ENCODE peak calls at places on chromosome 18, in ten cellular contexts. One of them, this sample, is unnamed.

GRCh38 chr18:40866013-40866644 is 1088.9 kb upstream of the PIK3C3 start:
- DNase-seq in upper lobe of left lung: no peak
- DNase-seq in activated naive CD4-positive, alpha-beta T cell: no peak
- DNase-seq in A673: peak
- DNase-seq in stimulated activated CD4-positive, alpha-beta T cell treated with anti-CD3 and anti-CD28 coated beads, Interleukin-2, amount 100 ng/mL, for 48 hours: no peak
- DNase-seq in iris pigment epithelial cell: peak
- DNase-seq in NCI-H2171 treated with DMSO at 0.1 percent for 48 hours: peak
- DNase-seq in right cardiac atrium: no peak
- DNase-seq in Kasumi-1: no peak
- DNase-seq in HT1080: peak
- DNase-seq in this sample: no peak

GRCh38 chr18:76679877-76680276 is 142.5 kb upstream of the ZNF236 start:
- DNase-seq in Kasumi-1: no peak
- DNase-seq in A673: no peak
- DNase-seq in activated naive CD4-positive, alpha-beta T cell: no peak
- DNase-seq in NCI-H2171 treated with DMSO at 0.1 percent for 48 hours: no peak
- DNase-seq in right cardiac atrium: no peak
- DNase-seq in HT1080: no peak
- DNase-seq in upper lobe of left lung: no peak
- DNase-seq in iris pigment epithelial cell: no peak
- DNase-seq in stimulated activated CD4-positive, alpha-beta T cell treated with anti-CD3 and anti-CD28 coated beads, Interleukin-2, amount 100 ng/mL, for 48 hours: no peak
- DNase-seq in this sample: no peak

GRCh38 chr18:8301427-8302172 is 307.6 kb upstream of the RAB12 start:
- DNase-seq in activated naive CD4-positive, alpha-beta T cell: no peak
- DNase-seq in right cardiac atrium: no peak
- DNase-seq in upper lobe of left lung: no peak
- DNase-seq in NCI-H2171 treated with DMSO at 0.1 percent for 48 hours: peak
- DNase-seq in Kasumi-1: no peak
- DNase-seq in A673: no peak
- DNase-seq in HT1080: no peak
- DNase-seq in stimulated activated CD4-positive, alpha-beta T cell treated with anti-CD3 and anti-CD28 coated beads, Interleukin-2, amount 100 ng/mL, for 48 hours: no peak
- DNase-seq in iris pigment epithelial cell: peak
- DNase-seq in this sample: no peak

GRCh38 chr18:36066731-36067117 is 635 bp downstream of the RPRD1A start:
- DNase-seq in HT1080: no peak
- DNase-seq in upper lobe of left lung: no peak
- DNase-seq in activated naive CD4-positive, alpha-beta T cell: no peak
- DNase-seq in right cardiac atrium: no peak
- DNase-seq in A673: no peak
- DNase-seq in stimulated activated CD4-positive, alpha-beta T cell treated with anti-CD3 and anti-CD28 coated beads, Interleukin-2, amount 100 ng/mL, for 48 hours: no peak
- DNase-seq in Kasumi-1: peak
- DNase-seq in iris pigment epithelial cell: peak
- DNase-seq in NCI-H2171 treated with DMSO at 0.1 percent for 48 hours: peak
- DNase-seq in this sample: no peak

GRCh38 chr18:79737426-79737825 is 57.8 kb downstream of the CTDP1 start:
- DNase-seq in NCI-H2171 treated with DMSO at 0.1 percent for 48 hours: no peak
- DNase-seq in upper lobe of left lung: no peak
- DNase-seq in right cardiac atrium: no peak
- DNase-seq in stimulated activated CD4-positive, alpha-beta T cell treated with anti-CD3 and anti-CD28 coated beads, Interleukin-2, amount 100 ng/mL, for 48 hours: no peak
- DNase-seq in iris pigment epithelial cell: no peak
- DNase-seq in A673: no peak
- DNase-seq in activated naive CD4-positive, alpha-beta T cell: no peak
- DNase-seq in HT1080: no peak
- DNase-seq in Kasumi-1: no peak
- DNase-seq in this sample: no peak

GRCh38 chr18:14089781-14090180 is 42.5 kb downstream of the ZNF519 start:
- DNase-seq in right cardiac atrium: no peak
- DNase-seq in iris pigment epithelial cell: no peak
- DNase-seq in A673: no peak
- DNase-seq in HT1080: no peak
- DNase-seq in stimulated activated CD4-positive, alpha-beta T cell treated with anti-CD3 and anti-CD28 coated beads, Interleukin-2, amount 100 ng/mL, for 48 hours: no peak
- DNase-seq in upper lobe of left lung: no peak
- DNase-seq in NCI-H2171 treated with DMSO at 0.1 percent for 48 hours: no peak
- DNase-seq in Kasumi-1: no peak
- DNase-seq in activated naive CD4-positive, alpha-beta T cell: no peak
- DNase-seq in this sample: no peak

GRCh38 chr18:58213931-58214431 is 170.0 kb downstream of the NEDD4L start:
- DNase-seq in upper lobe of left lung: no peak
- DNase-seq in right cardiac atrium: no peak
- DNase-seq in iris pigment epithelial cell: no peak
- DNase-seq in stimulated activated CD4-positive, alpha-beta T cell treated with anti-CD3 and anti-CD28 coated beads, Interleukin-2, amount 100 ng/mL, for 48 hours: no peak
- DNase-seq in activated naive CD4-positive, alpha-beta T cell: no peak
- DNase-seq in Kasumi-1: no peak
- DNase-seq in NCI-H2171 treated with DMSO at 0.1 percent for 48 hours: no peak
- DNase-seq in HT1080: peak
- DNase-seq in A673: no peak
- DNase-seq in this sample: no peak

GRCh38 chr18:35122586-35123224 is 81.5 kb downstream of the MAPRE2 start:
- DNase-seq in iris pigment epithelial cell: peak
- DNase-seq in right cardiac atrium: no peak
- DNase-seq in HT1080: no peak
- DNase-seq in NCI-H2171 treated with DMSO at 0.1 percent for 48 hours: peak
- DNase-seq in stimulated activated CD4-positive, alpha-beta T cell treated with anti-CD3 and anti-CD28 coated beads, Interleukin-2, amount 100 ng/mL, for 48 hours: no peak
- DNase-seq in Kasumi-1: no peak
- DNase-seq in A673: peak
- DNase-seq in upper lobe of left lung: no peak
- DNase-seq in activated naive CD4-positive, alpha-beta T cell: no peak
- DNase-seq in this sample: no peak

GRCh38 chr18:50817898-50818250 is 1.9 kb downstream of the MRO start:
- DNase-seq in activated naive CD4-positive, alpha-beta T cell: no peak
- DNase-seq in upper lobe of left lung: no peak
- DNase-seq in NCI-H2171 treated with DMSO at 0.1 percent for 48 hours: no peak
- DNase-seq in A673: no peak
- DNase-seq in right cardiac atrium: no peak
- DNase-seq in stimulated activated CD4-positive, alpha-beta T cell treated with anti-CD3 and anti-CD28 coated beads, Interleukin-2, amount 100 ng/mL, for 48 hours: no peak
- DNase-seq in HT1080: peak
- DNase-seq in iris pigment epithelial cell: peak
- DNase-seq in Kasumi-1: no peak
- DNase-seq in this sample: no peak

GRCh38 chr18:58605027-58606020 is 23.6 kb downstream of the ALPK2 start:
- DNase-seq in A673: no peak
- DNase-seq in iris pigment epithelial cell: peak
- DNase-seq in upper lobe of left lung: no peak
- DNase-seq in NCI-H2171 treated with DMSO at 0.1 percent for 48 hours: no peak
- DNase-seq in HT1080: peak
- DNase-seq in right cardiac atrium: no peak
- DNase-seq in Kasumi-1: no peak
- DNase-seq in stimulated activated CD4-positive, alpha-beta T cell treated with anti-CD3 and anti-CD28 coated beads, Interleukin-2, amount 100 ng/mL, for 48 hours: no peak
- DNase-seq in activated naive CD4-positive, alpha-beta T cell: no peak
- DNase-seq in this sample: no peak

GRCh38 chr18:69365658-69366057 is 35.0 kb upstream of the DOK6 start:
- DNase-seq in stimulated activated CD4-positive, alpha-beta T cell treated with anti-CD3 and anti-CD28 coated beads, Interleukin-2, amount 100 ng/mL, for 48 hours: no peak
- DNase-seq in activated naive CD4-positive, alpha-beta T cell: no peak
- DNase-seq in NCI-H2171 treated with DMSO at 0.1 percent for 48 hours: no peak
- DNase-seq in right cardiac atrium: no peak
- DNase-seq in Kasumi-1: no peak
- DNase-seq in A673: no peak
- DNase-seq in upper lobe of left lung: no peak
- DNase-seq in iris pigment epithelial cell: no peak
- DNase-seq in HT1080: no peak
- DNase-seq in this sample: no peak

GRCh38 chr18:30486856-30487255 is 555.7 kb downstream of the DSC3 start:
- DNase-seq in A673: no peak
- DNase-seq in Kasumi-1: no peak
- DNase-seq in activated naive CD4-positive, alpha-beta T cell: no peak
- DNase-seq in upper lobe of left lung: no peak
- DNase-seq in iris pigment epithelial cell: peak
- DNase-seq in stimulated activated CD4-positive, alpha-beta T cell treated with anti-CD3 and anti-CD28 coated beads, Interleukin-2, amount 100 ng/mL, for 48 hours: no peak
- DNase-seq in NCI-H2171 treated with DMSO at 0.1 percent for 48 hours: no peak
- DNase-seq in HT1080: peak
- DNase-seq in right cardiac atrium: no peak
- DNase-seq in this sample: no peak

GRCh38 chr18:25786778-25787177 is 303.6 kb downstream of the SS18 start:
- DNase-seq in Kasumi-1: no peak
- DNase-seq in A673: no peak
- DNase-seq in iris pigment epithelial cell: peak
- DNase-seq in right cardiac atrium: no peak
- DNase-seq in stimulated activated CD4-positive, alpha-beta T cell treated with anti-CD3 and anti-CD28 coated beads, Interleukin-2, amount 100 ng/mL, for 48 hours: no peak
- DNase-seq in HT1080: peak
- DNase-seq in activated naive CD4-positive, alpha-beta T cell: no peak
- DNase-seq in NCI-H2171 treated with DMSO at 0.1 percent for 48 hours: no peak
- DNase-seq in upper lobe of left lung: no peak
- DNase-seq in this sample: no peak

GRCh38 chr18:2681993-2682603 is 26.6 kb downstream of the SMCHD1 start:
- DNase-seq in iris pigment epithelial cell: no peak
- DNase-seq in activated naive CD4-positive, alpha-beta T cell: no peak
- DNase-seq in NCI-H2171 treated with DMSO at 0.1 percent for 48 hours: no peak
- DNase-seq in upper lobe of left lung: no peak
- DNase-seq in stimulated activated CD4-positive, alpha-beta T cell treated with anti-CD3 and anti-CD28 coated beads, Interleukin-2, amount 100 ng/mL, for 48 hours: no peak
- DNase-seq in Kasumi-1: no peak
- DNase-seq in HT1080: no peak
- DNase-seq in A673: no peak
- DNase-seq in right cardiac atrium: no peak
- DNase-seq in this sample: no peak

GRCh38 chr18:3117493-3118192 is 102.1 kb downstream of the MYOM1 start:
- DNase-seq in A673: no peak
- DNase-seq in activated naive CD4-positive, alpha-beta T cell: no peak
- DNase-seq in stimulated activated CD4-positive, alpha-beta T cell treated with anti-CD3 and anti-CD28 coated beads, Interleukin-2, amount 100 ng/mL, for 48 hours: no peak
- DNase-seq in NCI-H2171 treated with DMSO at 0.1 percent for 48 hours: no peak
- DNase-seq in Kasumi-1: no peak
- DNase-seq in upper lobe of left lung: no peak
- DNase-seq in iris pigment epithelial cell: peak
- DNase-seq in right cardiac atrium: no peak
- DNase-seq in HT1080: no peak
- DNase-seq in this sample: no peak

GRCh38 chr18:70423120-70423519 is 134.3 kb downstream of the SOCS6 start:
- DNase-seq in upper lobe of left lung: no peak
- DNase-seq in right cardiac atrium: no peak
- DNase-seq in Kasumi-1: no peak
- DNase-seq in HT1080: peak
- DNase-seq in NCI-H2171 treated with DMSO at 0.1 percent for 48 hours: no peak
- DNase-seq in iris pigment epithelial cell: no peak
- DNase-seq in stimulated activated CD4-positive, alpha-beta T cell treated with anti-CD3 and anti-CD28 coated beads, Interleukin-2, amount 100 ng/mL, for 48 hours: no peak
- DNase-seq in A673: no peak
- DNase-seq in activated naive CD4-positive, alpha-beta T cell: no peak
- DNase-seq in this sample: no peak

GRCh38 chr18:74283255-74283554 is 8.6 kb downstream of the CYB5A start:
- DNase-seq in iris pigment epithelial cell: no peak
- DNase-seq in A673: no peak
- DNase-seq in right cardiac atrium: no peak
- DNase-seq in stimulated activated CD4-positive, alpha-beta T cell treated with anti-CD3 and anti-CD28 coated beads, Interleukin-2, amount 100 ng/mL, for 48 hours: no peak
- DNase-seq in NCI-H2171 treated with DMSO at 0.1 percent for 48 hours: no peak
- DNase-seq in Kasumi-1: no peak
- DNase-seq in upper lobe of left lung: no peak
- DNase-seq in activated naive CD4-positive, alpha-beta T cell: no peak
- DNase-seq in HT1080: peak
- DNase-seq in this sample: no peak

GRCh38 chr18:903703-904102 is 968 bp upstream of the ADCYAP1 start:
- DNase-seq in iris pigment epithelial cell: peak
- DNase-seq in HT1080: peak
- DNase-seq in right cardiac atrium: peak
- DNase-seq in NCI-H2171 treated with DMSO at 0.1 percent for 48 hours: no peak
- DNase-seq in A673: peak
- DNase-seq in Kasumi-1: peak
- DNase-seq in stimulated activated CD4-positive, alpha-beta T cell treated with anti-CD3 and anti-CD28 coated beads, Interleukin-2, amount 100 ng/mL, for 48 hours: peak
- DNase-seq in activated naive CD4-positive, alpha-beta T cell: no peak
- DNase-seq in upper lobe of left lung: peak
- DNase-seq in this sample: peak

GRCh38 chr18:36176739-36177138 is 10.6 kb upstream of the MOCOS start:
- DNase-seq in activated naive CD4-positive, alpha-beta T cell: no peak
- DNase-seq in NCI-H2171 treated with DMSO at 0.1 percent for 48 hours: no peak
- DNase-seq in upper lobe of left lung: no peak
- DNase-seq in stimulated activated CD4-positive, alpha-beta T cell treated with anti-CD3 and anti-CD28 coated beads, Interleukin-2, amount 100 ng/mL, for 48 hours: no peak
- DNase-seq in right cardiac atrium: no peak
- DNase-seq in Kasumi-1: no peak
- DNase-seq in HT1080: peak
- DNase-seq in A673: no peak
- DNase-seq in iris pigment epithelial cell: peak
- DNase-seq in this sample: no peak

GRCh38 chr18:50933684-50934083 is 34.2 kb upstream of the ELAC1 start:
- DNase-seq in NCI-H2171 treated with DMSO at 0.1 percent for 48 hours: no peak
- DNase-seq in activated naive CD4-positive, alpha-beta T cell: no peak
- DNase-seq in right cardiac atrium: no peak
- DNase-seq in Kasumi-1: no peak
- DNase-seq in HT1080: no peak
- DNase-seq in upper lobe of left lung: no peak
- DNase-seq in A673: no peak
- DNase-seq in iris pigment epithelial cell: no peak
- DNase-seq in stimulated activated CD4-positive, alpha-beta T cell treated with anti-CD3 and anti-CD28 coated beads, Interleukin-2, amount 100 ng/mL, for 48 hours: no peak
- DNase-seq in this sample: no peak